ENCODE peak calls at places on chromosomes 16 and 17, in eight cellular contexts. U, V, N, B, X, P, E and W are unnamed samples.

GRCh38 chr16:27999687-28000086 is 63.8 kb downstream of the GSG1L start:
- DNase-seq in X (no peak), B (no peak), P (no peak), N (no peak), V (no peak), U (no peak), E (no peak), W (no peak)

GRCh38 chr17:80498242-80498919 is 22.0 kb upstream of the NPTX1 start:
- DNase-seq in N (no peak), B (peak; percentile 38), U (no peak), V (no peak), E (peak; percentile 75), X (no peak), P (peak; percentile 35), W (no peak)

GRCh38 chr16:59195242-59195641 is 461.1 kb upstream of the GOT2 start:
- DNase-seq in U (no peak), X (no peak), P (no peak), V (no peak), E (no peak), B (no peak), N (no peak), W (no peak)

GRCh38 chr17:32907583-32907982 is 20.4 kb upstream of the TMEM98 start:
- DNase-seq in N (no peak), V (no peak), B (no peak), U (no peak), E (no peak), P (peak; percentile 27), X (no peak), W (no peak)

GRCh38 chr17:81493198-81494038 is 19.2 kb downstream of the ACTG1 start:
- DNase-seq in V (no peak), U (no peak), E (no peak), N (no peak), X (no peak), P (no peak), B (no peak), W (no peak)

GRCh38 chr17:74512624-74513084 is 18.6 kb downstream of the CD300LB start:
- DNase-seq in X (peak; percentile 41), N (peak; percentile 32), E (peak; percentile 18), B (no peak), P (no peak), U (no peak), V (peak; percentile 82), W (no peak)

GRCh38 chr16:13331918-13332317 is 430.5 kb downstream of the SHISA9 start:
- DNase-seq in U (no peak), P (no peak), E (no peak), B (no peak), V (no peak), N (no peak), X (no peak), W (no peak)

GRCh38 chr17:38728290-38728831 is 1.8 kb upstream of the CISD3 start:
- DNase-seq in V (peak; percentile 82), U (no peak), B (no peak), P (peak; percentile 52), E (no peak), N (peak; percentile 88), X (no peak), W (no peak)

GRCh38 chr16:23081675-23082119 is 67.6 kb downstream of the USP31 start:
- DNase-seq in V (no peak), E (peak; percentile 76), X (no peak), U (no peak), P (no peak), B (no peak), N (no peak), W (no peak)

GRCh38 chr17:74526681-74527080 is 4.6 kb downstream of the CD300LB start:
- DNase-seq in V (no peak), B (no peak), N (no peak), U (no peak), P (no peak), X (no peak), E (no peak), W (no peak)

GRCh38 chr16:65373095-65373494 is 251.2 kb upstream of the CDH11 start:
- DNase-seq in U (no peak), E (peak; percentile 53), P (no peak), N (no peak), V (no peak), X (no peak), B (no peak), W (no peak)

GRCh38 chr16:68995011-68995504 is 110.4 kb upstream of the HAS3 start:
- DNase-seq in B (no peak), X (no peak), E (peak; percentile 55), V (no peak), U (peak; percentile 85), N (no peak), P (no peak), W (peak; percentile 46)

GRCh38 chr17:50668025-50668837 is 33.5 kb downstream of the ABCC3 start:
- DNase-seq in V (no peak), B (no peak), N (no peak), E (peak; percentile 35), P (no peak), X (no peak), U (no peak), W (no peak)

GRCh38 chr17:78879679-78880186 is 23.3 kb downstream of the CEP295NL start:
- DNase-seq in P (peak; percentile 46), E (peak; percentile 95), N (peak; percentile 49), X (peak; percentile 70), U (no peak), V (peak; percentile 56), B (no peak), W (no peak)

GRCh38 chr17:17741346-17742023 is 60.2 kb downstream of the RAI1 start:
- DNase-seq in X (no peak), N (no peak), P (no peak), U (peak; percentile 67), B (no peak), E (peak; percentile 49), V (no peak), W (no peak)

GRCh38 chr17:57607553-57608120 is 137.5 kb downstream of the CCDC182 start:
- DNase-seq in N (peak; percentile 7), P (no peak), B (no peak), E (no peak), U (no peak), V (peak; percentile 55), X (no peak), W (no peak)

GRCh38 chr16:81204794-81205680 is 33.5 kb upstream of the BCO1 start:
- DNase-seq in B (peak; percentile 51), N (no peak), E (peak; percentile 83), P (peak; percentile 36), U (peak; percentile 68), V (peak; percentile 33), X (no peak), W (peak; percentile 16)

GRCh38 chr17:2034157-2034556 is 4.2 kb downstream of the DPH1 start:
- DNase-seq in N (no peak), E (peak; percentile 44), V (no peak), U (no peak), B (no peak), X (no peak), P (no peak), W (no peak)

GRCh38 chr16:84502075-84502474 is 2.4 kb downstream of the MEAK7 start:
- DNase-seq in N (no peak), X (no peak), P (no peak), U (no peak), V (no peak), B (no peak), E (no peak), W (no peak)

GRCh38 chr17:38469875-38470274 is 41.6 kb downstream of the ARHGAP23 start:
- DNase-seq in N (no peak), P (no peak), E (peak; percentile 58), U (peak; percentile 54), X (no peak), B (no peak), V (no peak), W (no peak)

GRCh38 chr17:968812-969766 is 10.5 kb downstream of the NXN start:
- DNase-seq in B (no peak), V (no peak), E (no peak), X (no peak), P (no peak), U (no peak), N (no peak), W (no peak)

GRCh38 chr17:67942810-67943209 is 53.5 kb downstream of the C17orf58 start:
- DNase-seq in B (no peak), U (peak; percentile 46), X (peak; percentile 4), N (no peak), V (no peak), P (no peak), E (peak; percentile 27), W (no peak)

GRCh38 chr17:5826384-5826783 is 242.1 kb upstream of the NLRP1 start:
- DNase-seq in V (no peak), U (no peak), E (no peak), N (no peak), B (no peak), X (no peak), P (no peak), W (no peak)

GRCh38 chr16:83365166-83365565 is 442.6 kb upstream of the HSBP1 start:
- DNase-seq in U (no peak), B (no peak), E (peak; percentile 70), P (no peak), V (no peak), X (no peak), N (no peak), W (no peak)

GRCh38 chr17:8163978-8164814 is 1.4 kb upstream of the VAMP2 start:
- DNase-seq in V (peak; percentile 88), E (peak; percentile 22), U (peak; percentile 59), B (no peak), P (peak; percentile 82), X (peak; percentile 81), N (peak; percentile 84), W (no peak)

GRCh38 chr16:17777461-17777863 is 306.7 kb upstream of the XYLT1 start:
- DNase-seq in N (no peak), P (no peak), U (no peak), E (peak; percentile 58), V (no peak), B (no peak), X (no peak), W (no peak)

GRCh38 chr17:82596316-82596715 is 51.9 kb downstream of the WDR45B start:
- DNase-seq in X (no peak), B (no peak), E (no peak), N (no peak), V (no peak), U (no peak), P (no peak), W (no peak)

GRCh38 chr17:49433000-49433694 is 18.5 kb upstream of the PHB1 start:
- DNase-seq in N (no peak), E (no peak), B (no peak), P (no peak), U (no peak), V (no peak), X (no peak), W (no peak)

GRCh38 chr17:16398270-16399267 is 16.8 kb upstream of the TRPV2 start:
- DNase-seq in E (no peak), P (no peak), V (peak; percentile 37), U (no peak), B (peak; percentile 70), X (no peak), N (peak; percentile 43), W (no peak)

GRCh38 chr16:2149630-2150417 is 1.4 kb downstream of the RAB26 start:
- DNase-seq in X (no peak), V (peak; percentile 19), N (no peak), U (peak; percentile 53), E (no peak), B (no peak), P (no peak), W (no peak)

GRCh38 chr17:34728771-34729310 is 149.5 kb downstream of the TMEM132E start:
- DNase-seq in U (peak; percentile 58), X (no peak), V (no peak), N (no peak), B (no peak), P (no peak), E (no peak), W (no peak)

GRCh38 chr17:81712468-81713003 is 452 bp downstream of the SLC25A10 start:
- DNase-seq in E (no peak), U (no peak), X (no peak), N (no peak), V (peak; percentile 37), B (no peak), P (peak; percentile 46), W (no peak)

GRCh38 chr17:60804831-60805230 is 127.2 kb downstream of the BCAS3 start:
- DNase-seq in E (no peak), N (no peak), U (no peak), P (no peak), V (no peak), X (no peak), B (no peak), W (no peak)

GRCh38 chr16:82432261-82432660 is 194.5 kb upstream of the CDH13 start:
- DNase-seq in E (no peak), U (no peak), B (no peak), P (no peak), X (no peak), V (peak; percentile 6), N (no peak), W (no peak)